ENCODE peak calls at places on chromosomes 4 and X, in ten cellular contexts. D is HL-60; Y is AG04450; C is aorta; H is stimulated activated CD4-positive, alpha-beta T cell treated with anti-CD3 and anti-CD28 coated beads, Interleukin-1b, Interleukin-23, amount 100 ng/mL, for 24 hours; Z is coronary artery; A is GM23248; P is NCI-H510A; Q is hypothalamus; V is GM13977. N is an unnamed sample.

GRCh38 chr4:183924362-183925044 is 19.4 kb downstream of the STOX2 start:
- DNase-seq in Y (no peak), H (no peak), A (no peak), V (no peak), D (no peak), P (no peak), Q (no peak), Z (no peak), C (no peak), N (no peak)

GRCh38 chr4:73728091-73728741 is 12.2 kb upstream of the CXCL8 start:
- DNase-seq in C (no peak), P (no peak), V (no peak), Y (no peak), H (no peak), Q (no peak), Z (no peak), A (no peak), D (no peak), N (no peak)

GRCh38 chrX:50081282-50081955 is 119.4 kb downstream of the AKAP4 start:
- DNase-seq in D (no peak), C (no peak), Z (no peak), H (no peak), V (no peak), P (no peak), Y (no peak), Q (peak), A (peak), N (peak)

GRCh38 chr4:162685401-162685800 is 481.3 kb downstream of the NAF1 start:
- DNase-seq in V (no peak), Y (no peak), A (no peak), D (no peak), C (no peak), H (no peak), P (no peak), Q (no peak), Z (no peak), N (no peak)

GRCh38 chr4:145907827-145908226 is 30.8 kb downstream of the ZNF827 start:
- DNase-seq in Q (no peak), Z (no peak), H (no peak), V (no peak), Y (no peak), C (no peak), P (no peak), A (no peak), D (no peak), N (no peak)

GRCh38 chrX:125308653-125309052 is 11.0 kb upstream of the TEX13C start:
- DNase-seq in Z (no peak), A (no peak), Y (no peak), V (no peak), Q (no peak), C (no peak), H (no peak), D (no peak), P (no peak), N (no peak)

GRCh38 chrX:148049441-148049840 is 68.3 kb downstream of the FMR1NB start:
- DNase-seq in P (no peak), D (no peak), C (no peak), Y (no peak), V (peak), Z (no peak), A (peak), H (no peak), Q (no peak), N (peak)

GRCh38 chr4:182142146-182143085 is 100.8 kb upstream of the TENM3 start:
- DNase-seq in A (peak), P (peak), C (peak), Y (no peak), V (no peak), H (no peak), Z (no peak), Q (no peak), D (no peak), N (no peak)

GRCh38 chr4:99651811-99652545 is 5.7 kb downstream of the C4orf54 start:
- DNase-seq in A (no peak), Z (no peak), C (no peak), H (no peak), P (no peak), Y (no peak), V (no peak), Q (no peak), D (no peak), N (no peak)

GRCh38 chrX:118694628-118695027 is 32.8 kb upstream of the IL13RA1 start:
- DNase-seq in P (no peak), V (no peak), A (no peak), D (no peak), C (no peak), Q (no peak), Y (no peak), Z (no peak), H (no peak), N (no peak)

GRCh38 chrX:49934148-49934547 is 11.8 kb downstream of the CLCN5 start:
- DNase-seq in P (no peak), D (no peak), V (no peak), H (no peak), C (no peak), Y (no peak), A (no peak), Z (no peak), Q (no peak), N (no peak)

GRCh38 chr4:5040839-5041238 is 10.4 kb upstream of the STK32B start:
- DNase-seq in P (no peak), Y (no peak), V (no peak), Q (no peak), H (no peak), D (no peak), Z (no peak), A (no peak), C (no peak), N (no peak)

GRCh38 chr4:43842594-43842993 is 606.0 kb downstream of the KCTD8 start:
- DNase-seq in H (no peak), Z (no peak), A (no peak), Y (no peak), C (no peak), D (no peak), V (no peak), P (no peak), Q (no peak), N (no peak)

GRCh38 chr4:84952776-84953175 is 13.7 kb downstream of the WDFY3 start:
- DNase-seq in V (no peak), Q (no peak), Z (no peak), C (no peak), A (no peak), D (no peak), P (no peak), Y (no peak), H (no peak), N (no peak)

GRCh38 chr4:168605411-168605810 is 108.6 kb downstream of the PALLD start:
- DNase-seq in Z (no peak), C (no peak), Y (no peak), V (no peak), A (peak), H (no peak), D (no peak), P (no peak), Q (no peak), N (peak)

GRCh38 chrX:118637997-118638396 is 89.4 kb upstream of the IL13RA1 start:
- DNase-seq in D (no peak), Y (no peak), C (no peak), P (no peak), A (peak), H (no peak), Z (no peak), Q (no peak), V (no peak), N (peak)

GRCh38 chr4:53189011-53189410 is 176.8 kb downstream of the SCFD2 start:
- DNase-seq in P (no peak), Q (no peak), C (no peak), D (no peak), A (peak), H (no peak), Y (peak), Z (no peak), V (no peak), N (peak)

GRCh38 chrX:109270580-109271484 is 211.1 kb downstream of the GUCY2F start:
- DNase-seq in V (peak), Q (no peak), Y (no peak), A (peak), C (no peak), D (peak), Z (no peak), P (no peak), H (no peak), N (peak)

GRCh38 chr4:18882468-18882867 is 860.9 kb upstream of the LCORL start:
- DNase-seq in Y (peak), V (no peak), D (no peak), H (no peak), C (no peak), P (no peak), Q (no peak), Z (no peak), A (peak), N (peak)

GRCh38 chr4:87033902-87034301 is 99.1 kb downstream of the AFF1 start:
- DNase-seq in C (no peak), Z (no peak), H (no peak), Q (no peak), P (no peak), Y (no peak), V (no peak), D (no peak), A (no peak), N (no peak)

GRCh38 chr4:124907881-124908280 is 195.3 kb upstream of the ANKRD50 start:
- DNase-seq in Y (peak), V (no peak), H (no peak), A (peak), Z (no peak), P (no peak), D (no peak), Q (no peak), C (no peak), N (peak)

GRCh38 chr4:7799306-7799705 is 140.4 kb downstream of the AFAP1 start:
- DNase-seq in Y (no peak), P (no peak), D (no peak), C (no peak), H (no peak), A (no peak), V (no peak), Q (no peak), Z (no peak), N (no peak)

N was measured in RPMI7951.